ENCODE peak calls at places on chromosomes 13 and 19, in eight cellular contexts. H, L, C, F, E, T, I and Z are unnamed samples.

GRCh38 chr13:98133949-98134348 is 8.9 kb upstream of the FARP1 start:
- DNase-seq in C (no peak), L (no peak), I (no peak), F (no peak), H (no peak), E (no peak), T (no peak), Z (no peak)

GRCh38 chr19:33778089-33778791 is 18.4 kb upstream of the KCTD15 start:
- DNase-seq in E (no peak), I (peak; percentile 50), T (peak; percentile 94), C (peak; percentile 88), H (peak; percentile 85), L (peak; percentile 98), F (no peak), Z (peak; percentile 92)

GRCh38 chr19:35903550-35904179 is 1.3 kb downstream of the HCST start:
- DNase-seq in T (peak; percentile 89), F (no peak), C (peak; percentile 82), E (no peak), I (peak; percentile 78), L (peak; percentile 94), H (peak; percentile 61), Z (peak; percentile 72)

GRCh38 chr19:18194554-18195238 is 1.7 kb downstream of the MPV17L2 start:
- DNase-seq in F (no peak), E (no peak), I (peak; percentile 81), C (peak; percentile 48), H (peak; percentile 60), T (peak; percentile 75), L (peak; percentile 87), Z (no peak)

GRCh38 chr13:90246005-90246404 is 1101.5 kb upstream of the MIR17HG start:
- DNase-seq in I (no peak), L (no peak), H (no peak), T (no peak), F (no peak), C (no peak), E (no peak), Z (no peak)

GRCh38 chr13:27442071-27442647 is 8.2 kb downstream of the MTIF3 start:
- DNase-seq in F (no peak), E (no peak), I (no peak), L (no peak), T (no peak), C (no peak), H (no peak), Z (peak; percentile 73)

GRCh38 chr19:38303517-38304351 is at the start of gene C19orf33:
- DNase-seq in H (peak; percentile 22), L (peak; percentile 58), C (no peak), T (peak; percentile 69), I (peak; percentile 56), E (no peak), F (no peak), Z (peak; percentile 84)

GRCh38 chr19:17775245-17775927 is 19.6 kb upstream of the B3GNT3 start:
- DNase-seq in F (no peak), T (peak; percentile 71), L (no peak), H (peak; percentile 51), E (no peak), I (no peak), C (no peak), Z (no peak)

GRCh38 chr13:45207319-45207718 is 6.5 kb upstream of the KCTD4 start:
- DNase-seq in I (no peak), E (no peak), C (no peak), F (no peak), L (no peak), H (no peak), T (no peak), Z (no peak)

GRCh38 chr19:51808333-51808986 is 13.5 kb downstream of the FPR3 start:
- DNase-seq in L (no peak), I (no peak), T (no peak), H (peak; percentile 70), E (no peak), C (no peak), F (no peak), Z (no peak)

GRCh38 chr19:37492213-37492612 is 14.5 kb upstream of the ZNF793 start:
- DNase-seq in I (no peak), F (no peak), L (no peak), H (no peak), T (no peak), E (no peak), C (no peak), Z (no peak)

GRCh38 chr13:106446011-106446410 is 89.5 kb downstream of the EFNB2 start:
- DNase-seq in H (peak; percentile 35), E (no peak), I (no peak), C (no peak), T (no peak), F (no peak), L (no peak), Z (no peak)

GRCh38 chr13:114151565-114152284 is 19.3 kb upstream of the RASA3 start:
- DNase-seq in H (peak; percentile 36), T (no peak), C (peak; percentile 87), E (no peak), F (no peak), I (peak; percentile 80), L (no peak), Z (no peak)

GRCh38 chr13:27783111-27783510 is 9.2 kb upstream of the GSX1 start:
- DNase-seq in T (no peak), L (no peak), I (no peak), H (peak; percentile 14), E (no peak), F (no peak), C (no peak), Z (no peak)

GRCh38 chr13:35512271-35512920 is 35.9 kb upstream of the MAB21L1 start:
- DNase-seq in F (peak; percentile 16), C (no peak), H (peak; percentile 98), E (no peak), T (no peak), L (no peak), I (no peak), Z (no peak)

GRCh38 chr13:75383064-75383715 is 98.8 kb downstream of the TBC1D4 start:
- DNase-seq in L (no peak), E (no peak), H (no peak), C (no peak), T (no peak), I (no peak), F (no peak), Z (no peak)

GRCh38 chr13:75384881-75385707 is 96.9 kb downstream of the TBC1D4 start:
- DNase-seq in C (no peak), T (no peak), I (no peak), H (no peak), L (no peak), F (no peak), E (no peak), Z (peak; percentile 70)

GRCh38 chr13:75391432-75392100 is 90.4 kb downstream of the TBC1D4 start:
- DNase-seq in L (no peak), T (no peak), E (no peak), C (no peak), F (no peak), I (no peak), H (no peak), Z (no peak)

GRCh38 chr13:75390229-75390628 is 91.7 kb downstream of the TBC1D4 start:
- DNase-seq in E (no peak), C (no peak), I (no peak), F (no peak), T (no peak), L (no peak), H (no peak), Z (no peak)

GRCh38 chr13:75385708-75386083 is 96.3 kb downstream of the TBC1D4 start:
- DNase-seq in H (no peak), F (no peak), I (no peak), L (no peak), T (no peak), E (no peak), C (no peak), Z (no peak)
- H3K4me3 ChIP-seq in H (no peak overlapping the region), F (no peak overlapping the region), I (no peak overlapping the region), L (no peak overlapping the region), T (no peak overlapping the region), E (no peak overlapping the region), C (no peak overlapping the region), Z (peak overlapping the region; percentile 6)

GRCh38 chr19:23436944-23437343 is 41.7 kb upstream of the ZNF91 start:
- DNase-seq in L (no peak), I (no peak), F (no peak), E (no peak), H (no peak), T (no peak), C (no peak), Z (no peak)
- H3K27me3 ChIP-seq in L (no peaks in the 10 kb centered on the region), I (no peaks in the 10 kb centered on the region), F (no peaks in the 10 kb centered on the region), E (no peaks in the 10 kb centered on the region), H (no peaks in the 10 kb centered on the region), T (no peaks in the 10 kb centered on the region), C (no peaks in the 10 kb centered on the region), Z (no peaks in the 10 kb centered on the region)

GRCh38 chr19:49229416-49229815 is 71.8 kb downstream of the TRPM4 start:
- DNase-seq in L (no peak), F (no peak), T (no peak), C (no peak), H (no peak), I (no peak), E (no peak), Z (no peak)
- H3K4me3 ChIP-seq in L (no peak overlapping the region), F (no peak overlapping the region), T (no peak overlapping the region), C (no peak overlapping the region), H (no peak overlapping the region), I (no peak overlapping the region), E (no peak overlapping the region), Z (no peak overlapping the region)

GRCh38 chr19:13014921-13015280 is 19.6 kb downstream of the NFIX start:
- DNase-seq in F (no peak), T (no peak), L (no peak), I (no peak), E (no peak), C (no peak), H (peak; percentile 48), Z (no peak)

GRCh38 chr19:13014101-13014920 is 19.0 kb downstream of the NFIX start:
- DNase-seq in C (no peak), T (peak; percentile 74), L (peak; percentile 83), I (no peak), E (no peak), H (peak; percentile 71), F (no peak), Z (no peak)

GRCh38 chr19:13016628-13017305 is 21.5 kb downstream of the NFIX start:
- DNase-seq in L (no peak), C (no peak), I (no peak), F (no peak), H (peak; percentile 66), T (peak; percentile 48), E (no peak), Z (no peak)

GRCh38 chr19:13016245-13016627 is 21.0 kb downstream of the NFIX start:
- DNase-seq in H (no peak), F (no peak), E (no peak), L (no peak), C (no peak), T (peak; percentile 37), I (no peak), Z (no peak)

DNA sequence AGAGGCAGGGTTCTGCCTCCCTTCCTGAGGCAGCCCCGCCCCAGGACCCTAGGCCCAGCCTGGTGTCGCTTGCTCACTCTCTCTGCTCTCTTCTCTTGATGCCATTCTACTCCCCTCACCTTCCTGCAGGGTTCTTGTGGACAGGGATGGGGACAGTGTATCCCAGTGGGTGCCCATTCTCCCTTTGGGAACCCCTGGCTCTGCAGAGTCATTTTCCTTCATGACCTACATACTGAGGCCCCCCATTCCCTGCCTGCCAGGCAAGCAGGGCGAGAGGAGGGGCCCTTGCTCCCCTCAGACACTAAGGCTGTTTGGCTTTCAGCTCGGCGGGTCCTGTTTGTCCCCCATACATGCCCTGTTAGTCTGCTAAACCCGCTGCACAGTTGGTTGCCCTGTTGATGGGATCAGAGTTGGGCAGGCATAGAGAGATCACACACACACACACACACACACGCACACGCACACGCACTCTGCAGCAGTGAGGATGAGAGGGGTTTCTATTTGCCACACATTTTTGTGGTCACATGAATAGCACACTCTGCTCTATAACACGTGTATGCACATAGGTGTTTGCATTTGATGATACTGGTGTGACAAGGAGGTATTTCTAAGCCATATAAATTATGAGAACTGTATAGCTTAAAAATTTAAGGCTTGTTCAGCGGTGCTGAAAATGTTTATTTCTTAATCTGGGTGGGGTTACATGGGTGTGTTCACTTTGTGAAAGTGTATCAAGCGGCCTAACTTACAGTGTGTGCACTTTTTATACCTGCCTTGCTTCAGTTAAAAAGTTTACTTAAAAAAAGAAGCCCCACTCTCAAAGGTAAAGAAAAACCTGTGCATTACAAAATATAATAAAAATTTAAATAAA is 20.3 kb downstream of the NFIX start:
- DNase-seq in E (no peak), C (no peak), F (no peak), I (no peak), T (peak; percentile 61), L (no peak), H (peak; percentile 67), Z (no peak)
- H3K27me3 ChIP-seq in E (no peaks in the 10 kb centered on the region), C (no peaks in the 10 kb centered on the region), F (no peaks in the 10 kb centered on the region), I (no peaks in the 10 kb centered on the region), T (no peaks in the 10 kb centered on the region), L (no peaks in the 10 kb centered on the region), H (no peaks in the 10 kb centered on the region), Z (no peaks in the 10 kb centered on the region)